ENCODE peak calls at places on chromosomes 12 and 14, in nine cellular contexts. I, C, N, S, G, L, J, Y and M are unnamed samples.

GRCh38 chr12:8088574-8088973 is 6.5 kb downstream of the NECAP1 start:
- DNase-seq in C (no peak), S (no peak), N (no peak), J (no peak), Y (no peak), G (peak), L (no peak), I (no peak), M (no peak)

GRCh38 chr12:52271157-52271556 is 3.3 kb upstream of the KRT86 start:
- DNase-seq in J (no peak), Y (no peak), C (no peak), L (no peak), I (no peak), N (no peak), S (no peak), G (no peak), M (no peak)

GRCh38 chr14:67636361-67636919 is 16.7 kb downstream of the ARG2 start:
- DNase-seq in N (no peak), L (no peak), I (no peak), C (no peak), J (no peak), S (no peak), G (no peak), Y (no peak), M (no peak)

GRCh38 chr12:12689672-12690287 is 6.2 kb downstream of the GPR19 start:
- DNase-seq in S (no peak), I (no peak), G (no peak), N (no peak), J (no peak), L (no peak), Y (no peak), C (no peak), M (no peak)

GRCh38 chr12:107477946-107478610 is 207.5 kb upstream of the PWP1 start:
- DNase-seq in N (no peak), L (no peak), Y (no peak), I (no peak), J (no peak), S (no peak), G (no peak), C (no peak), M (no peak)

GRCh38 chr14:79271122-79271521 is 940.2 kb downstream of the DIO2 start:
- DNase-seq in Y (no peak), G (no peak), N (no peak), I (no peak), S (no peak), C (no peak), J (no peak), L (no peak), M (no peak)

GRCh38 chr14:105414456-105415371 is 4.9 kb upstream of the MTA1 start:
- DNase-seq in J (no peak), L (no peak), Y (peak), I (peak), S (peak), C (peak), N (peak), G (peak), M (peak)

GRCh38 chr12:116955382-116956021 is 44.8 kb downstream of the FBXW8 start:
- DNase-seq in L (no peak), C (no peak), Y (no peak), G (peak), S (peak), I (peak), N (peak), J (no peak), M (no peak)

GRCh38 chr12:58298793-58299192 is 357.4 kb downstream of the ATP23 start:
- DNase-seq in I (no peak), G (no peak), N (no peak), C (no peak), L (no peak), J (no peak), Y (no peak), S (no peak), M (no peak)

GRCh38 chr12:123937707-123938600 is 34.7 kb downstream of the CCDC92 start:
- DNase-seq in C (no peak), S (no peak), N (no peak), Y (no peak), J (no peak), G (no peak), I (no peak), L (no peak), M (no peak)

GRCh38 chr12:32005496-32006125 is 46.4 kb downstream of the RESF1 start:
- DNase-seq in S (no peak), J (no peak), G (no peak), N (no peak), C (no peak), Y (no peak), I (no peak), L (no peak), M (no peak)

GRCh38 chr14:51873221-51873893 is 12.9 kb downstream of the GNG2 start:
- DNase-seq in S (no peak), Y (no peak), I (peak), N (no peak), J (no peak), C (no peak), L (no peak), G (no peak), M (no peak)

GRCh38 chr14:20035938-20036337 is at the start of gene OR4K13:
- DNase-seq in Y (no peak), G (no peak), C (no peak), L (no peak), S (no peak), J (no peak), N (no peak), I (no peak), M (no peak)

GRCh38 chr14:85296466-85297210 is 233.3 kb upstream of the FLRT2 start:
- DNase-seq in N (no peak), J (no peak), L (no peak), C (no peak), S (no peak), Y (no peak), I (peak), G (no peak), M (no peak)

GRCh38 chr12:109758406-109759075 is 44.9 kb downstream of the FAM222A start:
- DNase-seq in Y (peak), G (peak), I (no peak), C (peak), N (no peak), S (peak), J (peak), L (no peak), M (peak)

GRCh38 chr12:76470028-76470939 is 89.3 kb downstream of the OSBPL8 start:
- DNase-seq in I (peak), C (no peak), G (no peak), S (no peak), J (no peak), Y (no peak), N (no peak), L (no peak), M (no peak)

GRCh38 chr14:40292664-40293063 is 860.4 kb upstream of the FBXO33 start:
- DNase-seq in J (no peak), Y (no peak), G (no peak), N (no peak), C (no peak), L (no peak), I (no peak), S (no peak), M (no peak)

GRCh38 chr14:105416671-105417070 is 3.0 kb upstream of the MTA1 start:
- DNase-seq in G (no peak), I (no peak), J (no peak), L (no peak), N (no peak), S (no peak), C (no peak), Y (no peak), M (no peak)

GRCh38 chr12:39807043-39807442 is 187.4 kb upstream of the ABCD2 start:
- DNase-seq in G (no peak), N (peak), S (no peak), J (no peak), C (no peak), L (no peak), I (peak), Y (no peak), M (no peak)

GRCh38 chr12:807041-807717 is 54.8 kb downstream of the WNK1 start:
- DNase-seq in Y (no peak), G (no peak), S (no peak), L (no peak), J (no peak), N (no peak), I (no peak), C (no peak), M (no peak)

GRCh38 chr12:104219361-104219892 is 3.8 kb downstream of the TXNRD1 start:
- DNase-seq in J (no peak), N (peak), S (no peak), G (no peak), C (no peak), Y (no peak), L (no peak), I (peak), M (no peak)

GRCh38 chr14:101774814-101775213 is 13.3 kb downstream of the PPP2R5C start:
- DNase-seq in L (no peak), C (no peak), N (no peak), Y (no peak), I (no peak), J (no peak), G (no peak), S (no peak), M (no peak)
- H3K27ac ChIP-seq in L (no peak), C (peak), N (no peak), Y (no peak), I (no peak), J (no peak), G (no peak), S (no peak), M (no peak)

GRCh38 chr14:22168092-22168955 is 420.7 kb downstream of the DAD1 start:
- DNase-seq in Y (no peak), L (no peak), I (no peak), C (no peak), S (no peak), J (no peak), G (no peak), N (peak), M (no peak)
- TF ChIP-seq EP300 in Y (no peak), L (no peak), I (no peak), C (no peak), S (no peak), J (no peak), G (no peak), N (no peak), M (no peak)

GRCh38 chr14:101721951-101722661 is 39.4 kb upstream of the PPP2R5C start:
- DNase-seq in C (no peak), Y (no peak), G (peak), J (peak), I (peak), S (peak), L (peak), N (peak), M (no peak)
- H3K4me3 ChIP-seq in C (no peak), Y (no peak), G (peak), J (no peak), I (no peak), S (no peak), L (no peak), N (no peak), M (no peak)

DNA sequence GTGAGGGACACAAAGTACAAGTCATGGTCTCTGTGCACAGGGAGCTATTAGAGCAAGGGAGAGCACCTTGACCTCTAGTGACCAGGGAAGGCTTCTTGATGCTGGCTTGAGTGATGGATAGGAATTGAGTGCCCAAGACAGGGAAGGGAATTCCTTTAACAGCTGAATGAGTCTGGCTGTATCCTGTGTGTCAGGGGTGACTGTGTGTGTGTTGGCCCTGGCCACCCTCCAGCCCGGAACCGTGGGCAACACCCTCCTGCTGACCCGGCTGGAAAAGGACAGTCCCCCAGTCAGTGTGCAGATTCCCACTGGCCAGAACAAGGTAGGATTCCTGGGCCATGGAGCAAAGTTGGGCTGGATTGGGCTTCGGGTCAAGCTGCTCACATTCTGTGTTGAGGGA is 5.5 kb upstream of the PFDN5 start:
- DNase-seq in I (no peak), G (no peak), L (no peak), Y (no peak), J (no peak), C (no peak), S (no peak), N (no peak), M (no peak)
- H3K27ac ChIP-seq in I (no peak), G (no peak), L (no peak), Y (no peak), J (no peak), C (no peak), S (no peak), N (no peak), M (no peak)

DNA sequence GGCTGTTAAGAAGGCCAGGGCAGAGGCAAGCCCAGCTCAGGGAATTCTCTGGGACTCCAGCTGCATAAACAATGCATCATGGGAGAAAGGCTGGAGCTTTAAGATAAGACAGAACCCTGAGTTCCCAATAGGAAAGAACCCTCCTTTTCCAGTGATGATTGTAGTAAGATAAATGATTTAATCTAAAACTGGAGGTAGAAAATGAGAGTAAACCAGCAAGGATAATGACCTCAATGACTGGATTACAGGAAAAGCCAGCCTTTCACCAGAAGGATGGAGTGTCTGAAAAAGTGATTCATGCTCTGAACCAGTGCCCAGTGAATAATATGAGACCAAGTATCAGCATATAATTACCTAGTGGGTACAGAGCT is 45.9 kb downstream of the ITPR2 start:
- DNase-seq in Y (no peak), I (no peak), L (no peak), S (no peak), G (no peak), J (no peak), C (no peak), N (no peak), M (no peak)
- TF ChIP-seq EP300 in Y (no peak), I (no peak), L (no peak), S (no peak), G (no peak), J (no peak), C (no peak), N (no peak), M (no peak)

DNA sequence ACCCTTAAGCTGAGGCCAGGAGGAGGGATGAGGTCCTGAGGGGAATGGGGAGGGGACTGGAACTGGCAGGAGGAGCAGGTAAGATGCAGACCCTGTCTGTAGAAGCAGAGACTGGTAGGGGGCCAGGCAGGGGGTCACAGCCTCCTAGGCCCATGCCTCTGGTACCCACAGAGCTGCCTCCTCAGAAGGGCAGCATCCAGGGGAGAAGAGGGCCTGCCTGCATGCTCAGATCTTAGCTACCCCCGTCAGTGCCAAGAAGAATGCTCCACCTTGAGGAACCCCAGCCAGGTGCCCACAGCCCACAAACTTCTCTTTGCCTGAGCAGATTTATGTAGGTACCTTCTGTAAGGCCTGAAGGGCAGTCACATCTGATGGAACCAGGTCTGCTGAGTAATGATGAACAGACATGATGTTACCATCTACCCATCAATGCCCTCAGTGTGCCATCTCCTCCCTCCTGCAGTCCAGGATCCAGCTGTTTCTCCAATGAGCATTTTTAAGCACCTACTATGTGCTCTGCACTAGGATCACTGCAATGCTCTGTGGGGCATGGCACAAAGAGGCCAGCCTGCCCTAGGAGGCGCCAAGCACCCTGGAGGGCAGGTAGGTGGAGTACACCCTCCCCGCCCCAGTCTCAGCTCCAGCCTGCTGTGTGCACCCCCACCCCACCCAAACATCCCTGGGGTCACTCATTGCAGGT is 24.8 kb upstream of the ZFP36L1 start:
- DNase-seq in J (no peak), G (no peak), L (no peak), Y (no peak), C (no peak), N (no peak), I (no peak), S (no peak), M (peak)
- H3K4me3 ChIP-seq in J (no peak), G (no peak), L (no peak), Y (no peak), C (no peak), N (no peak), I (no peak), S (no peak), M (no peak)

GRCh38 chr14:77120771-77121743 is 20.5 kb downstream of the ZDHHC22 start:
- DNase-seq in J (no peak), L (no peak), G (peak), N (no peak), Y (no peak), I (no peak), C (no peak), S (peak), M (peak)
- H3K27ac ChIP-seq in J (peak), L (peak), G (peak), N (no peak), Y (peak), I (no peak), C (peak), S (peak), M (peak)

GRCh38 chr12:57240926-57241555 is 9.9 kb downstream of the STAC3 start:
- DNase-seq in L (no peak), Y (peak), N (no peak), S (no peak), G (peak), J (no peak), I (peak), C (no peak), M (no peak)
- TF ChIP-seq EP300 in L (no peak), Y (no peak), N (no peak), S (no peak), G (no peak), J (no peak), I (no peak), C (no peak), M (no peak)

GRCh38 chr12:2229661-2230539 is 177.1 kb downstream of the CACNA1C start:
- DNase-seq in S (no peak), N (no peak), L (no peak), G (no peak), C (no peak), Y (peak), J (no peak), I (no peak), M (no peak)
- H3K4me3 ChIP-seq in S (no peak), N (no peak), L (no peak), G (no peak), C (no peak), Y (no peak), J (no peak), I (no peak), M (no peak)